ENCODE peak calls at places on chromosomes 5 and 9, in five cellular contexts. G is GM04504; P is HEK293T; D is CD8-positive, alpha-beta T cell; F is H54. T is an unnamed sample.
A peak's percentile ranks its signal among the peaks of the same experiment; 100 is the strongest.

GRCh38 chr5:16483361-16483760 is 17.8 kb upstream of the ZNF622 start:
- DNase-seq in G (no peak), P (no peak), D (no peak), F (no peak), T (no peak)

GRCh38 chr5:88142801-88143692 is 125.6 kb downstream of the TMEM161B start:
- DNase-seq in G (no peak), P (no peak), D (no peak), F (no peak), T (no peak)

GRCh38 chr5:127602896-127603470 is 45.9 kb upstream of the CTXN3 start:
- DNase-seq in G (no peak), P (no peak), D (no peak), F (no peak), T (no peak)

GRCh38 chr9:2026598-2026997 is 11.5 kb downstream of the SMARCA2 start:
- DNase-seq in G (no peak), P (no peak), D (no peak), F (no peak), T (no peak)

GRCh38 chr5:115788440-115788839 is 28.0 kb downstream of the CDO1 start:
- DNase-seq in G (no peak), P (no peak), D (no peak), F (no peak), T (no peak)

GRCh38 chr5:26942481-26942880 is 95.9 kb downstream of the CDH9 start:
- DNase-seq in G (no peak), P (no peak), D (no peak), F (peak; percentile 9), T (no peak)

GRCh38 chr5:18829539-18829938 is 1158.5 kb downstream of the CDH18 start:
- DNase-seq in G (no peak), P (no peak), D (no peak), F (no peak), T (no peak)

GRCh38 chr9:116336133-116336862 is 182.7 kb downstream of the PAPPA start:
- DNase-seq in G (peak; percentile 17), P (no peak), D (no peak), F (no peak), T (no peak)

GRCh38 chr5:135236951-135237791 is 161.9 kb downstream of the MACROH2A1 start:
- DNase-seq in G (no peak), P (no peak), D (no peak), F (no peak), T (no peak)

GRCh38 chr5:153623906-153624765 is 133.7 kb downstream of the GRIA1 start:
- DNase-seq in G (no peak), P (no peak), D (no peak), F (no peak), T (no peak)

GRCh38 chr9:74953235-74953741 is 576 bp upstream of the C9orf40 start:
- DNase-seq in G (peak; percentile 40), P (no peak), D (no peak), F (no peak), T (no peak)

GRCh38 chr9:134964686-134965085 is 47.0 kb upstream of the FCN1 start:
- DNase-seq in G (no peak), P (no peak), D (no peak), F (no peak), T (no peak)

GRCh38 chr9:81833563-81834345 is 94.5 kb upstream of the SPATA31D4 start:
- DNase-seq in G (no peak), P (no peak), D (no peak), F (no peak), T (peak; percentile 68)

GRCh38 chr5:11346336-11346735 is 557.9 kb downstream of the CTNND2 start:
- DNase-seq in G (no peak), P (no peak), D (no peak), F (no peak), T (no peak)

GRCh38 chr9:123864291-123864690 is 65.6 kb downstream of the DENND1A start:
- DNase-seq in G (no peak), P (no peak), D (no peak), F (no peak), T (no peak)

GRCh38 chr5:90119531-90119940 is 290.0 kb downstream of the CETN3 start:
- DNase-seq in G (no peak), P (no peak), D (no peak), F (no peak), T (no peak)

GRCh38 chr9:96487030-96487396 is 37.0 kb downstream of the HABP4 start:
- DNase-seq in G (no peak), P (no peak), D (no peak), F (no peak), T (no peak)

GRCh38 chr9:78865757-78866156 is 568.8 kb downstream of the PSAT1 start:
- DNase-seq in G (no peak), P (no peak), D (no peak), F (no peak), T (peak; percentile 16)

GRCh38 chr5:136001531-136001930 is 27.3 kb upstream of the TGFBI start:
- DNase-seq in G (peak; percentile 89), P (no peak), D (no peak), F (no peak), T (no peak)

GRCh38 chr5:83917261-83917908 is 196.7 kb upstream of the HAPLN1 start:
- DNase-seq in G (no peak), P (no peak), D (no peak), F (no peak), T (no peak)

GRCh38 chr9:33458444-33458843 is 11.1 kb upstream of the AQP3 start:
- DNase-seq in G (no peak), P (no peak), D (peak; percentile 55), F (no peak), T (no peak)

GRCh38 chr5:78553578-78553977 is 95.0 kb downstream of the LHFPL2 start:
- DNase-seq in G (no peak), P (no peak), D (no peak), F (no peak), T (no peak)

GRCh38 chr5:122896598-122897282 is 51.3 kb downstream of the SNX24 start:
- DNase-seq in G (no peak), P (no peak), D (no peak), F (no peak), T (peak; percentile 6)

GRCh38 chr9:134031783-134032182 is 6.5 kb downstream of the BRD3OS start:
- DNase-seq in G (no peak), P (no peak), D (no peak), F (no peak), T (no peak)

GRCh38 chr5:157900644-157901043 is 41.7 kb upstream of the CLINT1 start:
- DNase-seq in G (no peak), P (no peak), D (no peak), F (no peak), T (no peak)

GRCh38 chr5:154189819-154190651 is 498 bp upstream of the GALNT10 start:
- DNase-seq in G (no peak), P (peak; percentile 86), D (peak; percentile 73), F (peak; percentile 93), T (peak; percentile 68)

GRCh38 chr9:134233022-134233421 is 68.7 kb upstream of the RNU6ATAC start:
- DNase-seq in G (no peak), P (no peak), D (no peak), F (no peak), T (no peak)

GRCh38 chr5:73693573-73694061 is 67.6 kb downstream of the ARHGEF28 start:
- DNase-seq in G (no peak), P (peak; percentile 24), D (no peak), F (no peak), T (peak; percentile 27)

GRCh38 chr9:36797471-36798220 is 225.0 kb downstream of the MELK start:
- DNase-seq in G (no peak), P (no peak), D (no peak), F (no peak), T (no peak)

GRCh38 chr5:141783599-141784296 is 94.5 kb downstream of the PCDH1 start:
- DNase-seq in G (no peak), P (no peak), D (no peak), F (no peak), T (peak; percentile 83)

T was measured in Caki2.